ENCODE peak calls at places on chromosomes 13 and 19, in ten cellular contexts. F, C, M, B, Q, H, U, K, I and Y are unnamed samples.

GRCh38 chr19:11355160-11356073 is at the start of gene PLPPR2:
- DNase-seq in F (peak), C (peak), M (peak), B (peak), Q (peak), H (peak), U (peak), K (peak), I (no peak), Y (peak)

GRCh38 chr13:27915301-27916207 is 4.2 kb upstream of the PDX1 start:
- DNase-seq in F (no peak), C (no peak), M (peak), B (no peak), Q (no peak), H (no peak), U (peak), K (no peak), I (no peak), Y (peak)

GRCh38 chr19:52635786-52636570 is 2.2 kb downstream of the ZNF83 start:
- DNase-seq in F (no peak), C (no peak), M (no peak), B (no peak), Q (no peak), H (no peak), U (no peak), K (no peak), I (no peak), Y (no peak)

GRCh38 chr13:33233547-33233946 is 52.0 kb downstream of the STARD13 start:
- DNase-seq in F (no peak), C (no peak), M (no peak), B (no peak), Q (no peak), H (no peak), U (no peak), K (no peak), I (no peak), Y (peak)

GRCh38 chr19:28293685-28294084 is 919.3 kb downstream of the UQCRFS1 start:
- DNase-seq in F (no peak), C (no peak), M (no peak), B (no peak), Q (no peak), H (no peak), U (no peak), K (no peak), I (no peak), Y (no peak)

GRCh38 chr13:111370570-111371150 is 50.2 kb downstream of the TEX29 start:
- DNase-seq in F (no peak), C (no peak), M (no peak), B (no peak), Q (no peak), H (no peak), U (no peak), K (no peak), I (no peak), Y (peak)

GRCh38 chr19:31499281-31499680 is 150.0 kb upstream of the TSHZ3 start:
- DNase-seq in F (no peak), C (no peak), M (no peak), B (no peak), Q (no peak), H (no peak), U (no peak), K (no peak), I (no peak), Y (no peak)

GRCh38 chr19:1860133-1860775 is 3.1 kb downstream of the KLF16 start:
- DNase-seq in F (peak), C (no peak), M (no peak), B (peak), Q (no peak), H (no peak), U (peak), K (no peak), I (peak), Y (no peak)